ENCODE peak calls at places on chromosomes 5 and 9, in eight cellular contexts. E is NCI-H524 treated with DMSO at 0.1 percent for 48 hours; N is CD4-positive, alpha-beta T cell; W is psoas muscle; M is natural killer cell; Q is IMR-90; U is fibroblast of lung; O is upper lobe of right lung. K is an unnamed sample.

GRCh38 chr9:90983394-90983793 is 181.8 kb downstream of the SYK start:
- DNase-seq in E (no peak), O (no peak), N (no peak), U (no peak), M (no peak), Q (no peak), W (no peak), K (no peak)

GRCh38 chr9:98861881-98862501 is 54.5 kb downstream of the GALNT12 start:
- DNase-seq in Q (peak), O (no peak), N (no peak), W (peak), E (no peak), U (peak), M (no peak), K (no peak)

GRCh38 chr9:19120846-19121245 is 6.4 kb downstream of the PLIN2 start:
- DNase-seq in U (no peak), E (no peak), M (no peak), O (no peak), N (no peak), Q (no peak), W (no peak), K (no peak)

GRCh38 chr5:2714026-2714425 is 37.5 kb downstream of the IRX2 start:
- DNase-seq in U (no peak), N (no peak), M (no peak), O (no peak), E (no peak), W (no peak), Q (no peak), K (no peak)

GRCh38 chr5:59674763-59675162 is 218.8 kb downstream of the PDE4D start:
- DNase-seq in N (no peak), Q (no peak), E (no peak), U (no peak), O (no peak), W (no peak), M (no peak), K (no peak)

GRCh38 chr9:137486545-137487453 is 27.7 kb upstream of the NSMF start:
- DNase-seq in W (no peak), M (no peak), E (no peak), O (peak), N (no peak), U (no peak), Q (no peak), K (no peak)

GRCh38 chr5:173010547-173011464 is 27.2 kb downstream of the ATP6V0E1 start:
- DNase-seq in O (peak), M (no peak), W (peak), E (no peak), U (peak), Q (peak), N (no peak), K (no peak)

GRCh38 chr5:138316355-138316754 is 15.2 kb downstream of the CDC25C start:
- DNase-seq in Q (no peak), U (no peak), E (no peak), N (no peak), O (no peak), M (no peak), W (no peak), K (no peak)

GRCh38 chr5:179495906-179496455 is 54.4 kb upstream of the RUFY1 start:
- DNase-seq in E (peak), N (no peak), Q (no peak), W (no peak), U (no peak), M (no peak), O (no peak), K (no peak)

GRCh38 chr5:40041452-40041851 is 616.7 kb upstream of the DAB2 start:
- DNase-seq in E (no peak), Q (no peak), U (no peak), O (no peak), W (no peak), N (no peak), M (no peak), K (no peak)

GRCh38 chr9:92971776-92972175 is 24.5 kb downstream of the FGD3 start:
- DNase-seq in U (no peak), M (no peak), N (no peak), Q (no peak), W (no peak), E (no peak), O (no peak), K (no peak)

K was measured in GM20000.